ENCODE peak calls at places on chromosomes 11 and 22, in seven cellular contexts. N is NCI-H1417, H is HEK293T, C is ELF-1, L is amygdala, J is KBM-7, R is amniotic epithelial cell. X is an unnamed sample.

GRCh38 chr11:117145393-117145761 is 1.3 kb downstream of the PAFAH1B2 start:
- DNase-seq in N (peak; percentile 57), H (peak; percentile 59), C (no peak), L (no peak), J (no peak), R (peak; percentile 75), X (no peak)

GRCh38 chr11:38593649-38594048 is 1995.6 kb upstream of the RAG2 start:
- DNase-seq in N (no peak), H (no peak), C (no peak), L (no peak), J (no peak), R (peak; percentile 24), X (no peak)

GRCh38 chr11:104275992-104276391 is 112.0 kb upstream of the PDGFD start:
- DNase-seq in N (no peak), H (no peak), C (no peak), L (no peak), J (peak; percentile 21), R (peak; percentile 78), X (no peak)

GRCh38 chr11:92393218-92393617 is 168.6 kb downstream of the FAT3 start:
- DNase-seq in N (no peak), H (no peak), C (no peak), L (no peak), J (no peak), R (no peak), X (no peak)

GRCh38 chr11:101944896-101945295 is 28.6 kb upstream of the ANGPTL5 start:
- DNase-seq in N (peak; percentile 78), H (no peak), C (no peak), L (no peak), J (no peak), R (no peak), X (no peak)

GRCh38 chr11:124837491-124837856 is 27.8 kb upstream of the ROBO3 start:
- DNase-seq in N (peak; percentile 90), H (peak; percentile 54), C (peak; percentile 69), L (no peak), J (peak; percentile 80), R (peak; percentile 86), X (no peak)

GRCh38 chr11:110432713-110433392 is 3.1 kb downstream of the FDX1 start:
- DNase-seq in N (no peak), H (no peak), C (peak; percentile 2), L (no peak), J (no peak), R (peak; percentile 49), X (no peak)

GRCh38 chr11:93921695-93922468 is 71.5 kb upstream of the VSTM5 start:
- DNase-seq in N (peak; percentile 80), H (peak; percentile 69), C (peak; percentile 82), L (no peak), J (peak; percentile 62), R (peak; percentile 67), X (no peak)

GRCh38 chr11:17129003-17129402 is 51.5 kb upstream of the RPS13 start:
- DNase-seq in N (no peak), H (no peak), C (no peak), L (no peak), J (no peak), R (no peak), X (no peak)

GRCh38 chr11:31767665-31768064 is 43.5 kb downstream of the PAX6 start:
- DNase-seq in N (no peak), H (no peak), C (no peak), L (no peak), J (no peak), R (no peak), X (no peak)

GRCh38 chr22:44983878-44984482 is 25.8 kb downstream of the PHF21B start:
- DNase-seq in N (no peak), H (no peak), C (no peak), L (no peak), J (no peak), R (no peak), X (no peak)

GRCh38 chr11:116162541-116163230 is 610.1 kb downstream of the BUD13 start:
- DNase-seq in N (peak; percentile 99), H (peak; percentile 27), C (peak; percentile 40), L (no peak), J (no peak), R (no peak), X (no peak)